ENCODE peak calls at places on chromosomes 11 and 22, in four cellular contexts. One of them, this sample, is unnamed.

GRCh38 chr22:46491936-46492335 is 45.5 kb downstream of the CELSR1 start:
- DNase-seq in hippocampal formation: no peak
- DNase-seq in activated CD4-positive, CD25-positive, alpha-beta regulatory T cell: no peak
- DNase-seq in coronary artery: no peak
- DNase-seq in this sample: no peak

GRCh38 chr11:92869716-92870115 is 99.7 kb upstream of the MTNR1B start:
- DNase-seq in activated CD4-positive, CD25-positive, alpha-beta regulatory T cell: no peak
- DNase-seq in hippocampal formation: no peak
- DNase-seq in coronary artery: no peak
- DNase-seq in this sample: no peak

GRCh38 chr11:1690167-1691026 is 6.6 kb upstream of the KRTAP5-6 start:
- DNase-seq in coronary artery: peak
- DNase-seq in hippocampal formation: no peak
- DNase-seq in activated CD4-positive, CD25-positive, alpha-beta regulatory T cell: no peak
- DNase-seq in this sample: no peak

GRCh38 chr22:46374663-46375474 is 39.4 kb downstream of the TRMU start:
- DNase-seq in hippocampal formation: no peak
- DNase-seq in coronary artery: no peak
- DNase-seq in activated CD4-positive, CD25-positive, alpha-beta regulatory T cell: no peak
- DNase-seq in this sample: no peak

GRCh38 chr22:33328789-33329296 is 270.7 kb upstream of the SYN3 start:
- DNase-seq in coronary artery: no peak
- DNase-seq in activated CD4-positive, CD25-positive, alpha-beta regulatory T cell: no peak
- DNase-seq in hippocampal formation: no peak
- DNase-seq in this sample: no peak

GRCh38 chr11:8928981-8929615 is 3.6 kb downstream of the C11orf16 start:
- DNase-seq in hippocampal formation: no peak
- DNase-seq in activated CD4-positive, CD25-positive, alpha-beta regulatory T cell: no peak
- DNase-seq in coronary artery: no peak
- DNase-seq in this sample: no peak

GRCh38 chr11:34940026-34940677 is 23.7 kb downstream of the PDHX start:
- DNase-seq in hippocampal formation: no peak
- DNase-seq in coronary artery: no peak
- DNase-seq in activated CD4-positive, CD25-positive, alpha-beta regulatory T cell: no peak
- DNase-seq in this sample: no peak

GRCh38 chr11:130592056-130592455 is 143.6 kb downstream of the ADAMTS15 start:
- DNase-seq in hippocampal formation: no peak
- DNase-seq in activated CD4-positive, CD25-positive, alpha-beta regulatory T cell: no peak
- DNase-seq in coronary artery: no peak
- DNase-seq in this sample: peak

GRCh38 chr11:64970731-64971151 is 1.2 kb downstream of the MAJIN start:
- DNase-seq in coronary artery: no peak
- DNase-seq in hippocampal formation: no peak
- DNase-seq in activated CD4-positive, CD25-positive, alpha-beta regulatory T cell: no peak
- DNase-seq in this sample: no peak

GRCh38 chr11:70522613-70523311 is 124.4 kb downstream of the CTTN start:
- DNase-seq in activated CD4-positive, CD25-positive, alpha-beta regulatory T cell: no peak
- DNase-seq in coronary artery: no peak
- DNase-seq in hippocampal formation: no peak
- DNase-seq in this sample: no peak

GRCh38 chr11:58573451-58574104 is 2.1 kb downstream of the LPXN start:
- DNase-seq in hippocampal formation: no peak
- DNase-seq in coronary artery: no peak
- DNase-seq in activated CD4-positive, CD25-positive, alpha-beta regulatory T cell: peak
- DNase-seq in this sample: no peak

GRCh38 chr11:19379465-19379864 is 138.7 kb upstream of the E2F8 start:
- DNase-seq in hippocampal formation: no peak
- DNase-seq in activated CD4-positive, CD25-positive, alpha-beta regulatory T cell: no peak
- DNase-seq in coronary artery: no peak
- DNase-seq in this sample: no peak

GRCh38 chr22:29587938-29588699 is 7.2 kb upstream of the NIPSNAP1 start:
- DNase-seq in coronary artery: no peak
- DNase-seq in hippocampal formation: no peak
- DNase-seq in activated CD4-positive, CD25-positive, alpha-beta regulatory T cell: no peak
- DNase-seq in this sample: no peak

GRCh38 chr22:33652596-33652995 is 267.7 kb downstream of the LARGE1 start:
- DNase-seq in hippocampal formation: no peak
- DNase-seq in activated CD4-positive, CD25-positive, alpha-beta regulatory T cell: no peak
- DNase-seq in coronary artery: no peak
- DNase-seq in this sample: no peak

GRCh38 chr11:103279821-103280220 is 170.6 kb downstream of the DYNC2H1 start:
- DNase-seq in activated CD4-positive, CD25-positive, alpha-beta regulatory T cell: no peak
- DNase-seq in hippocampal formation: no peak
- DNase-seq in coronary artery: no peak
- DNase-seq in this sample: no peak

GRCh38 chr22:37258005-37258790 is 14.1 kb upstream of the RAC2 start:
- DNase-seq in coronary artery: no peak
- DNase-seq in activated CD4-positive, CD25-positive, alpha-beta regulatory T cell: no peak
- DNase-seq in hippocampal formation: no peak
- DNase-seq in this sample: no peak

GRCh38 chr22:27223317-27224177 is 566.2 kb downstream of the MIAT start:
- DNase-seq in coronary artery: peak
- DNase-seq in activated CD4-positive, CD25-positive, alpha-beta regulatory T cell: no peak
- DNase-seq in hippocampal formation: no peak
- DNase-seq in this sample: no peak

This sample was measured in SJCRH30.